ENCODE peak calls at places on chromosomes 2 and 18, in five cellular contexts. L, V, S, A and U are unnamed samples. For H3K9me3, the result is how much of the 10 kb centered on the place peaks cover.

GRCh38 chr2:156242874-156243273 is 89.6 kb downstream of the NR4A2 start:
- DNase-seq in L (no peak), V (peak), S (no peak), A (no peak), U (peak)

GRCh38 chr2:72000110-72000509 is 147.6 kb downstream of the CYP26B1 start:
- DNase-seq in L (no peak), V (no peak), S (no peak), A (no peak), U (no peak)

GRCh38 chr2:29697181-29697580 is 224.2 kb downstream of the ALK start:
- DNase-seq in L (no peak), V (peak), S (no peak), A (no peak), U (no peak)

GRCh38 chr2:212940816-212941215 is 210.6 kb downstream of the IKZF2 start:
- DNase-seq in L (no peak), V (peak), S (no peak), A (no peak), U (peak)

GRCh38 chr2:45554073-45554742 is 56.9 kb downstream of the SRBD1 start:
- DNase-seq in L (no peak), V (no peak), S (no peak), A (no peak), U (peak)

GRCh38 chr2:38093503-38093902 is 17.6 kb upstream of the CYP1B1 start:
- DNase-seq in L (no peak), V (peak), S (no peak), A (no peak), U (peak)

GRCh38 chr2:218344090-218344754 is 12.4 kb upstream of the CATIP start:
- DNase-seq in L (no peak), V (no peak), S (no peak), A (no peak), U (no peak)

GRCh38 chr2:102975996-102976636 is 214.3 kb downstream of the TMEM182 start:
- DNase-seq in L (no peak), V (peak), S (no peak), A (no peak), U (peak)

GRCh38 chr2:30301551-30301950 is 70.2 kb downstream of the LBH start:
- DNase-seq in L (no peak), V (peak), S (no peak), A (no peak), U (no peak)

GRCh38 chr2:241482126-241482525 is 26.3 kb downstream of the STK25 start:
- DNase-seq in L (no peak), V (no peak), S (no peak), A (no peak), U (no peak)
- H3K9me3 ChIP-seq in L (under half), V (under half), S (under half), A (under half), U (under half)

GRCh38 chr18:71075147-71075546 is 786.3 kb downstream of the SOCS6 start:
- DNase-seq in L (no peak), V (no peak), S (no peak), A (no peak), U (no peak)
- H3K9me3 ChIP-seq in L (under half), V (under half), S (under half), A (under half), U (under half)

GRCh38 chr2:160085662-160086061 is 23.2 kb upstream of the PLA2R1 start:
- DNase-seq in L (no peak), V (no peak), S (no peak), A (no peak), U (no peak)
- H3K9me3 ChIP-seq in L (under half), V (under half), S (half or more), A (under half), U (under half)

GRCh38 chr2:228869601-228870264 is 401.4 kb downstream of the PID1 start:
- DNase-seq in L (no peak), V (no peak), S (no peak), A (no peak), U (peak)
- H3K9me3 ChIP-seq in L (under half), V (under half), S (under half), A (under half), U (under half)